ENCODE peak calls at places on chromosomes 5 and 9, in nine cellular contexts. K is A549; N is GM04504; Q is AG09309; S is effector memory CD8-positive, alpha-beta T cell; J is ACHN; V is NCI-H2171; D is Kasumi-1; I is coronary artery. C is an unnamed sample.

GRCh38 chr9:110999379-110999778 is 38.9 kb downstream of the LPAR1 start:
- DNase-seq in K (no peak), V (no peak), Q (no peak), J (no peak), N (no peak), I (no peak), S (no peak), D (no peak), C (no peak)

GRCh38 chr5:149940077-149940574 is 4.5 kb downstream of the PDE6A start:
- DNase-seq in I (no peak), Q (no peak), S (no peak), J (no peak), D (peak), N (no peak), K (no peak), V (no peak), C (no peak)

GRCh38 chr5:57751710-57752109 is 269.1 kb upstream of the ACTBL2 start:
- DNase-seq in Q (peak), V (no peak), S (no peak), K (no peak), I (no peak), J (no peak), N (no peak), D (no peak), C (no peak)

GRCh38 chr5:167861134-167861930 is 430.1 kb upstream of the WWC1 start:
- DNase-seq in V (no peak), J (peak), Q (no peak), K (no peak), S (no peak), D (peak), N (no peak), I (no peak), C (no peak)

GRCh38 chr5:51657340-51658240 is 274.3 kb downstream of the ISL1 start:
- DNase-seq in J (no peak), D (no peak), N (no peak), S (no peak), K (no peak), V (peak), Q (no peak), I (no peak), C (no peak)

GRCh38 chr9:20355022-20355421 is 267.3 kb downstream of the MLLT3 start:
- DNase-seq in D (no peak), Q (peak), N (peak), J (no peak), K (no peak), S (no peak), V (no peak), I (no peak), C (peak)

GRCh38 chr5:81156732-81157131 is 76.4 kb upstream of the CKMT2 start:
- DNase-seq in I (no peak), V (no peak), Q (no peak), N (no peak), S (no peak), D (no peak), K (no peak), J (no peak), C (no peak)

GRCh38 chr9:134267305-134268265 is 58.7 kb upstream of the RXRA start:
- DNase-seq in V (no peak), S (no peak), D (no peak), N (no peak), J (no peak), I (no peak), Q (no peak), K (no peak), C (no peak)

GRCh38 chr5:130333089-130333488 is 428.8 kb downstream of the CHSY3 start:
- DNase-seq in Q (peak), D (no peak), I (no peak), S (no peak), V (no peak), N (peak), K (no peak), J (peak), C (peak)

GRCh38 chr5:65892801-65893200 is 33.6 kb upstream of the ERBIN start:
- DNase-seq in I (no peak), V (no peak), N (no peak), Q (no peak), J (no peak), K (no peak), S (no peak), D (no peak), C (no peak)

GRCh38 chr5:151288180-151288579 is 15.4 kb downstream of the SLC36A3 start:
- DNase-seq in D (no peak), S (no peak), Q (no peak), V (no peak), J (no peak), K (no peak), I (no peak), N (no peak), C (no peak)

GRCh38 chr5:131536211-131536826 is 98.7 kb downstream of the RAPGEF6 start:
- DNase-seq in D (peak), V (peak), N (no peak), I (no peak), S (no peak), J (no peak), K (no peak), Q (no peak), C (no peak)

GRCh38 chr5:65394078-65394477 is 87.6 kb downstream of the ADAMTS6 start:
- DNase-seq in S (no peak), N (peak), K (no peak), D (no peak), J (peak), Q (peak), I (peak), V (no peak), C (peak)

GRCh38 chr5:1056611-1057484 is 48.2 kb downstream of the NKD2 start:
- DNase-seq in D (no peak), Q (no peak), K (no peak), N (no peak), I (no peak), S (no peak), J (no peak), V (no peak), C (no peak)

GRCh38 chr5:29963956-29964355 is 1229.5 kb upstream of the CDH6 start:
- DNase-seq in N (no peak), S (no peak), J (peak), Q (no peak), I (no peak), K (no peak), V (no peak), D (peak), C (no peak)

GRCh38 chr5:14882658-14883580 is 11.3 kb upstream of the ANKH start:
- DNase-seq in D (no peak), I (no peak), Q (no peak), V (no peak), S (no peak), N (no peak), K (no peak), J (no peak), C (no peak)

GRCh38 chr5:132883261-132883834 is 9.9 kb downstream of the LEAP2 start:
- DNase-seq in S (no peak), K (peak), J (peak), N (peak), V (no peak), Q (peak), I (no peak), D (peak), C (peak)

GRCh38 chr5:178626484-178627258 is at the start of gene CLK4:
- DNase-seq in Q (peak), V (peak), J (peak), N (peak), D (peak), S (peak), K (peak), I (peak), C (peak)

GRCh38 chr9:117403403-117403811 is 11.4 kb downstream of the ASTN2 start:
- DNase-seq in D (no peak), J (no peak), K (no peak), V (peak), I (no peak), N (no peak), Q (no peak), S (no peak), C (no peak)

GRCh38 chr5:1011226-1011631 is 2.6 kb downstream of the NKD2 start:
- DNase-seq in J (peak), Q (no peak), S (no peak), K (peak), I (no peak), V (peak), N (no peak), D (no peak), C (no peak)

GRCh38 chr5:54390015-54390414 is 65.5 kb upstream of the HSPB3 start:
- DNase-seq in I (no peak), S (no peak), D (no peak), K (peak), Q (peak), J (peak), V (peak), N (peak), C (peak)

GRCh38 chr5:95284512-95285405 is at the start of gene MCTP1:
- DNase-seq in S (no peak), N (no peak), J (peak), I (no peak), D (peak), V (no peak), Q (no peak), K (peak), C (no peak)

GRCh38 chr9:34450644-34451043 is 7.7 kb downstream of the FAM219A start:
- DNase-seq in Q (no peak), V (no peak), N (no peak), D (no peak), S (no peak), K (no peak), J (no peak), I (no peak), C (no peak)

GRCh38 chr5:178793156-178793555 is 62.7 kb upstream of the ZNF354A start:
- DNase-seq in K (no peak), S (no peak), J (no peak), D (no peak), N (no peak), V (no peak), Q (no peak), I (no peak), C (no peak)

GRCh38 chr9:129497064-129497836 is 123.7 kb downstream of the C9orf50 start:
- DNase-seq in N (no peak), J (no peak), D (peak), V (peak), S (no peak), Q (no peak), K (no peak), I (peak), C (no peak)

GRCh38 chr5:31365776-31366175 is 166.1 kb downstream of the DROSHA start:
- DNase-seq in V (no peak), J (no peak), K (no peak), D (no peak), N (no peak), I (no peak), Q (no peak), S (no peak), C (no peak)

GRCh38 chr9:27534131-27534530 is 4.5 kb upstream of the MOB3B start:
- DNase-seq in Q (no peak), V (no peak), S (no peak), I (no peak), K (no peak), J (no peak), D (no peak), N (no peak), C (no peak)

GRCh38 chr5:128965638-128966302 is 482 bp downstream of the SLC27A6 start:
- DNase-seq in N (no peak), K (no peak), Q (no peak), D (no peak), S (no peak), I (no peak), V (no peak), J (no peak), C (no peak)

GRCh38 chr5:115455241-115455640 is 89.3 kb downstream of the FEM1C start:
- DNase-seq in V (no peak), N (no peak), J (no peak), K (no peak), D (no peak), Q (no peak), S (no peak), I (no peak), C (peak)

GRCh38 chr9:129567842-129568559 is 52.9 kb downstream of the C9orf50 start:
- DNase-seq in I (peak), D (peak), J (peak), V (no peak), S (no peak), K (peak), Q (peak), N (no peak), C (no peak)

GRCh38 chr9:89743216-89743575 is 138.4 kb downstream of the GADD45G start:
- DNase-seq in S (peak), J (no peak), D (no peak), K (no peak), N (no peak), Q (no peak), V (no peak), I (no peak), C (no peak)

GRCh38 chr5:67287795-67288194 is 91.2 kb upstream of the CD180 start:
- DNase-seq in I (no peak), K (no peak), S (no peak), J (no peak), V (no peak), D (no peak), N (no peak), Q (no peak), C (no peak)

GRCh38 chr9:27749838-27750237 is 176.6 kb upstream of the C9orf72 start:
- DNase-seq in J (no peak), S (no peak), K (no peak), V (peak), D (no peak), I (no peak), N (no peak), Q (no peak), C (no peak)

GRCh38 chr9:133575673-133576590 is 33.3 kb downstream of the FAM163B start:
- DNase-seq in N (no peak), V (no peak), K (no peak), D (no peak), I (no peak), S (no peak), Q (no peak), J (no peak), C (no peak)

GRCh38 chr5:71971862-71972261 is 135.4 kb upstream of the MAP1B start:
- DNase-seq in J (no peak), K (no peak), D (no peak), V (no peak), Q (no peak), I (no peak), S (no peak), N (no peak), C (no peak)

GRCh38 chr5:176870110-176870591 is 29.0 kb downstream of the HK3 start:
- DNase-seq in K (peak), S (no peak), N (peak), Q (no peak), D (peak), J (peak), I (no peak), V (no peak), C (no peak)

GRCh38 chr5:147464211-147464610 is 45.7 kb downstream of the DPYSL3 start:
- DNase-seq in D (peak), V (no peak), S (no peak), J (peak), N (no peak), Q (no peak), K (no peak), I (no peak), C (no peak)

GRCh38 chr9:80522465-80522864 is 950.7 kb downstream of the TLE4 start:
- DNase-seq in K (no peak), Q (no peak), J (no peak), S (no peak), N (no peak), I (no peak), D (no peak), V (no peak), C (no peak)

GRCh38 chr5:36599986-36600779 is 6.2 kb upstream of the SLC1A3 start:
- DNase-seq in D (no peak), I (no peak), S (no peak), N (no peak), J (no peak), V (no peak), Q (peak), K (no peak), C (no peak)

GRCh38 chr5:9621379-9621903 is 8.7 kb downstream of the TAS2R1 start:
- DNase-seq in N (no peak), I (no peak), K (no peak), D (no peak), J (peak), V (no peak), Q (peak), S (no peak), C (no peak)

C was measured in fibroblast of the conjunctiva.